ENCODE peak calls at places on chromosomes 3 and 15, in eight cellular contexts. One of them, this sample, is unnamed.
A peak's percentile ranks its signal among the peaks of the same experiment; 100 is the strongest.

GRCh38 chr3:50423543-50423942 is 64.2 kb upstream of the TMEM115 start:
- DNase-seq in WTC11: no peak
- DNase-seq in bronchial epithelial cell: no peak
- DNase-seq in NCI-H1105 treated with DMSO at 0.1 percent for 48 hours: no peak
- DNase-seq in cardiac muscle cell: no peak
- DNase-seq in AG08395: no peak
- DNase-seq in Panc1: no peak
- DNase-seq in AG09309: no peak
- DNase-seq in this sample: no peak

GRCh38 chr3:155737844-155738460 is 6.9 kb downstream of the PLCH1 start:
- DNase-seq in WTC11: no peak
- DNase-seq in bronchial epithelial cell: no peak
- DNase-seq in NCI-H1105 treated with DMSO at 0.1 percent for 48 hours: no peak
- DNase-seq in cardiac muscle cell: no peak
- DNase-seq in AG08395: no peak
- DNase-seq in Panc1: no peak
- DNase-seq in AG09309: no peak
- DNase-seq in this sample: no peak

GRCh38 chr3:14598143-14598569 is 53.4 kb upstream of the CCDC174 start:
- DNase-seq in WTC11: peak; percentile 67
- DNase-seq in bronchial epithelial cell: peak; percentile 28
- DNase-seq in NCI-H1105 treated with DMSO at 0.1 percent for 48 hours: peak; percentile 50
- DNase-seq in cardiac muscle cell: peak; percentile 57
- DNase-seq in AG08395: peak; percentile 66
- DNase-seq in Panc1: no peak
- DNase-seq in AG09309: no peak
- DNase-seq in this sample: peak; percentile 58

GRCh38 chr3:117719316-117719926 is 1009.8 kb downstream of the TUSC7 start:
- DNase-seq in WTC11: no peak
- DNase-seq in bronchial epithelial cell: peak; percentile 22
- DNase-seq in NCI-H1105 treated with DMSO at 0.1 percent for 48 hours: peak; percentile 70
- DNase-seq in cardiac muscle cell: peak; percentile 37
- DNase-seq in AG08395: peak; percentile 43
- DNase-seq in Panc1: no peak
- DNase-seq in AG09309: no peak
- DNase-seq in this sample: peak; percentile 59

GRCh38 chr3:176463610-176464009 is 733.7 kb downstream of the TBL1XR1 start:
- DNase-seq in WTC11: no peak
- DNase-seq in bronchial epithelial cell: no peak
- DNase-seq in NCI-H1105 treated with DMSO at 0.1 percent for 48 hours: no peak
- DNase-seq in cardiac muscle cell: no peak
- DNase-seq in AG08395: no peak
- DNase-seq in Panc1: no peak
- DNase-seq in AG09309: no peak
- DNase-seq in this sample: no peak

GRCh38 chr15:49964071-49964470 is 155.0 kb downstream of the ATP8B4 start:
- DNase-seq in WTC11: no peak
- DNase-seq in bronchial epithelial cell: no peak
- DNase-seq in NCI-H1105 treated with DMSO at 0.1 percent for 48 hours: no peak
- DNase-seq in cardiac muscle cell: peak; percentile 49
- DNase-seq in AG08395: no peak
- DNase-seq in Panc1: no peak
- DNase-seq in AG09309: no peak
- DNase-seq in this sample: no peak

GRCh38 chr3:14806641-14807263 is 12.0 kb upstream of the FGD5 start:
- DNase-seq in WTC11: no peak
- DNase-seq in bronchial epithelial cell: peak; percentile 48
- DNase-seq in NCI-H1105 treated with DMSO at 0.1 percent for 48 hours: no peak
- DNase-seq in cardiac muscle cell: peak; percentile 56
- DNase-seq in AG08395: no peak
- DNase-seq in Panc1: no peak
- DNase-seq in AG09309: no peak
- DNase-seq in this sample: no peak

GRCh38 chr3:98966862-98967554 is 65.5 kb upstream of the DCBLD2 start:
- DNase-seq in WTC11: no peak
- DNase-seq in bronchial epithelial cell: peak; percentile 74
- DNase-seq in NCI-H1105 treated with DMSO at 0.1 percent for 48 hours: no peak
- DNase-seq in cardiac muscle cell: no peak
- DNase-seq in AG08395: no peak
- DNase-seq in Panc1: no peak
- DNase-seq in AG09309: no peak
- DNase-seq in this sample: no peak

GRCh38 chr15:23422946-23423708 is 23.9 kb downstream of the GOLGA6L2 start:
- DNase-seq in WTC11: no peak
- DNase-seq in bronchial epithelial cell: no peak
- DNase-seq in NCI-H1105 treated with DMSO at 0.1 percent for 48 hours: no peak
- DNase-seq in cardiac muscle cell: peak; percentile 1
- DNase-seq in AG08395: no peak
- DNase-seq in Panc1: no peak
- DNase-seq in AG09309: no peak
- DNase-seq in this sample: no peak

GRCh38 chr3:35651888-35652287 is 12.6 kb downstream of the ARPP21 start:
- DNase-seq in WTC11: no peak
- DNase-seq in bronchial epithelial cell: peak; percentile 77
- DNase-seq in NCI-H1105 treated with DMSO at 0.1 percent for 48 hours: no peak
- DNase-seq in cardiac muscle cell: peak; percentile 40
- DNase-seq in AG08395: no peak
- DNase-seq in Panc1: no peak
- DNase-seq in AG09309: no peak
- DNase-seq in this sample: no peak

GRCh38 chr3:45137656-45138181 is 8.5 kb downstream of the CDCP1 start:
- DNase-seq in WTC11: no peak
- DNase-seq in bronchial epithelial cell: peak; percentile 60
- DNase-seq in NCI-H1105 treated with DMSO at 0.1 percent for 48 hours: no peak
- DNase-seq in cardiac muscle cell: peak; percentile 65
- DNase-seq in AG08395: no peak
- DNase-seq in Panc1: no peak
- DNase-seq in AG09309: no peak
- DNase-seq in this sample: no peak

This sample was measured in MM.1S.